ENCODE peak calls at places on chromosomes 12 and 14, in four cellular contexts. One of them, this sample, is unnamed.

GRCh38 chr12:80551897-80552296 is 107.9 kb downstream of the PTPRQ start:
- DNase-seq in hepatocyte: peak
- DNase-seq in transverse colon: no peak
- DNase-seq in IMR-90: peak
- DNase-seq in this sample: peak

GRCh38 chr14:100076133-100076532 is 10.9 kb downstream of the EVL start:
- DNase-seq in hepatocyte: no peak
- DNase-seq in transverse colon: no peak
- DNase-seq in IMR-90: peak
- DNase-seq in this sample: no peak

GRCh38 chr12:88639361-88639760 is 59.1 kb upstream of the KITLG start:
- DNase-seq in hepatocyte: peak
- DNase-seq in transverse colon: no peak
- DNase-seq in IMR-90: peak
- DNase-seq in this sample: no peak

GRCh38 chr12:93851245-93851665 is 174.1 kb downstream of the CRADD start:
- DNase-seq in hepatocyte: no peak
- DNase-seq in transverse colon: peak
- DNase-seq in IMR-90: no peak
- DNase-seq in this sample: no peak

GRCh38 chr14:30243805-30244204 is 315.2 kb upstream of the G2E3 start:
- DNase-seq in hepatocyte: no peak
- DNase-seq in transverse colon: no peak
- DNase-seq in IMR-90: peak
- DNase-seq in this sample: peak

GRCh38 chr12:101696477-101697196 is 803 bp upstream of the CHPT1 start:
- DNase-seq in hepatocyte: peak
- DNase-seq in transverse colon: peak
- DNase-seq in IMR-90: no peak
- DNase-seq in this sample: no peak

GRCh38 chr12:74747305-74747704 is 209.7 kb downstream of the ATXN7L3B start:
- DNase-seq in hepatocyte: peak
- DNase-seq in transverse colon: no peak
- DNase-seq in IMR-90: peak
- DNase-seq in this sample: no peak

GRCh38 chr12:43655586-43655985 is 103.0 kb downstream of the PUS7L start:
- DNase-seq in hepatocyte: no peak
- DNase-seq in transverse colon: no peak
- DNase-seq in IMR-90: peak
- DNase-seq in this sample: no peak

GRCh38 chr14:55701638-55702037 is 121.6 kb downstream of the KTN1 start:
- DNase-seq in hepatocyte: no peak
- DNase-seq in transverse colon: no peak
- DNase-seq in IMR-90: peak
- DNase-seq in this sample: no peak

GRCh38 chr12:118850244-118850825 is 131.0 kb upstream of the SRRM4 start:
- DNase-seq in hepatocyte: peak
- DNase-seq in transverse colon: peak
- DNase-seq in IMR-90: no peak
- DNase-seq in this sample: no peak

GRCh38 chr12:27344760-27345159 is 12.1 kb downstream of the BMAL2 start:
- DNase-seq in hepatocyte: no peak
- DNase-seq in transverse colon: no peak
- DNase-seq in IMR-90: peak
- DNase-seq in this sample: no peak

GRCh38 chr14:21498540-21499526 is 12.3 kb downstream of the METTL3 start:
- DNase-seq in hepatocyte: peak
- DNase-seq in transverse colon: no peak
- DNase-seq in IMR-90: peak
- DNase-seq in this sample: no peak

GRCh38 chr12:56042430-56043203 is 899 bp downstream of the RPS26 start:
- DNase-seq in hepatocyte: no peak
- DNase-seq in transverse colon: peak
- DNase-seq in IMR-90: no peak
- DNase-seq in this sample: no peak

GRCh38 chr14:35189422-35189821 is 67.1 kb downstream of the PRORP start:
- DNase-seq in hepatocyte: no peak
- DNase-seq in transverse colon: no peak
- DNase-seq in IMR-90: no peak
- DNase-seq in this sample: no peak

GRCh38 chr14:88882236-88882635 is 57.8 kb downstream of the TTC8 start:
- DNase-seq in hepatocyte: no peak
- DNase-seq in transverse colon: no peak
- DNase-seq in IMR-90: peak
- DNase-seq in this sample: no peak

GRCh38 chr14:64812412-64812811 is 67.3 kb downstream of the SPTB start:
- DNase-seq in hepatocyte: peak
- DNase-seq in transverse colon: peak
- DNase-seq in IMR-90: no peak
- DNase-seq in this sample: no peak

GRCh38 chr12:22037952-22038351 is 8.1 kb upstream of the CMAS start:
- DNase-seq in hepatocyte: no peak
- DNase-seq in transverse colon: no peak
- DNase-seq in IMR-90: no peak
- DNase-seq in this sample: no peak

GRCh38 chr14:64387232-64387737 is 868 bp upstream of the MTHFD1 start:
- DNase-seq in hepatocyte: peak
- DNase-seq in transverse colon: no peak
- DNase-seq in IMR-90: peak
- DNase-seq in this sample: no peak

GRCh38 chr14:20278414-20278813 is 27.3 kb downstream of the TTC5 start:
- DNase-seq in hepatocyte: peak
- DNase-seq in transverse colon: no peak
- DNase-seq in IMR-90: peak
- DNase-seq in this sample: no peak

GRCh38 chr12:6038160-6038559 is 86.3 kb downstream of the VWF start:
- DNase-seq in hepatocyte: peak
- DNase-seq in transverse colon: peak
- DNase-seq in IMR-90: peak
- DNase-seq in this sample: no peak

GRCh38 chr12:104604070-104604994 is 147.6 kb downstream of the CHST11 start:
- DNase-seq in hepatocyte: peak
- DNase-seq in transverse colon: peak
- DNase-seq in IMR-90: peak
- DNase-seq in this sample: peak

GRCh38 chr14:94995551-94995950 is 161.8 kb downstream of the DICER1 start:
- DNase-seq in hepatocyte: no peak
- DNase-seq in transverse colon: no peak
- DNase-seq in IMR-90: no peak
- DNase-seq in this sample: no peak

GRCh38 chr14:58298880-58299664 is 717 bp downstream of the ARID4A start:
- DNase-seq in hepatocyte: peak
- DNase-seq in transverse colon: peak
- DNase-seq in IMR-90: no peak
- DNase-seq in this sample: no peak

GRCh38 chr12:2016862-2017723 is 12.8 kb upstream of the DCP1B start:
- DNase-seq in hepatocyte: no peak
- DNase-seq in transverse colon: no peak
- DNase-seq in IMR-90: no peak
- DNase-seq in this sample: no peak

GRCh38 chr12:55849616-55850015 is 6.9 kb upstream of the MMP19 start:
- DNase-seq in hepatocyte: no peak
- DNase-seq in transverse colon: no peak
- DNase-seq in IMR-90: no peak
- DNase-seq in this sample: no peak

GRCh38 chr14:23125006-23125405 is 6.0 kb upstream of the CEBPE start:
- DNase-seq in hepatocyte: no peak
- DNase-seq in transverse colon: no peak
- DNase-seq in IMR-90: no peak
- DNase-seq in this sample: no peak

GRCh38 chr12:112165624-112166023 is 40.3 kb downstream of the TRAFD1 start:
- DNase-seq in hepatocyte: no peak
- DNase-seq in transverse colon: no peak
- DNase-seq in IMR-90: no peak
- DNase-seq in this sample: no peak

GRCh38 chr12:18595406-18595805 is 142.4 kb downstream of the PLCZ1 start:
- DNase-seq in hepatocyte: no peak
- DNase-seq in transverse colon: no peak
- DNase-seq in IMR-90: no peak
- DNase-seq in this sample: no peak

GRCh38 chr12:85182699-85183098 is 97.3 kb upstream of the ALX1 start:
- DNase-seq in hepatocyte: peak
- DNase-seq in transverse colon: no peak
- DNase-seq in IMR-90: no peak
- DNase-seq in this sample: no peak

GRCh38 chr12:128111333-128111732 is 155.6 kb upstream of the TMEM132C start:
- DNase-seq in hepatocyte: no peak
- DNase-seq in transverse colon: no peak
- DNase-seq in IMR-90: no peak
- DNase-seq in this sample: no peak

GRCh38 chr14:103739793-103740501 is 24.3 kb downstream of the ZFYVE21 start:
- DNase-seq in hepatocyte: no peak
- DNase-seq in transverse colon: no peak
- DNase-seq in IMR-90: no peak
- DNase-seq in this sample: no peak

GRCh38 chr12:100382327-100382726 is 25.5 kb downstream of the SLC17A8 start:
- DNase-seq in hepatocyte: no peak
- DNase-seq in transverse colon: no peak
- DNase-seq in IMR-90: no peak
- DNase-seq in this sample: no peak

GRCh38 chr14:102525213-102526143 is 15.9 kb upstream of the ANKRD9 start:
- DNase-seq in hepatocyte: peak
- DNase-seq in transverse colon: peak
- DNase-seq in IMR-90: peak
- DNase-seq in this sample: no peak

GRCh38 chr12:131380961-131381705 is 329.8 kb upstream of the SFSWAP start:
- DNase-seq in hepatocyte: no peak
- DNase-seq in transverse colon: no peak
- DNase-seq in IMR-90: no peak
- DNase-seq in this sample: no peak

GRCh38 chr12:131378861-131379665 is 331.8 kb upstream of the SFSWAP start:
- DNase-seq in hepatocyte: no peak
- DNase-seq in transverse colon: no peak
- DNase-seq in IMR-90: no peak
- DNase-seq in this sample: no peak

GRCh38 chr12:131378176-131378842 is 332.6 kb upstream of the SFSWAP start:
- DNase-seq in hepatocyte: no peak
- DNase-seq in transverse colon: no peak
- DNase-seq in IMR-90: no peak
- DNase-seq in this sample: no peak

GRCh38 chr12:131380220-131380957 is 330.5 kb upstream of the SFSWAP start:
- DNase-seq in hepatocyte: no peak
- DNase-seq in transverse colon: no peak
- DNase-seq in IMR-90: no peak
- DNase-seq in this sample: no peak

DNA sequence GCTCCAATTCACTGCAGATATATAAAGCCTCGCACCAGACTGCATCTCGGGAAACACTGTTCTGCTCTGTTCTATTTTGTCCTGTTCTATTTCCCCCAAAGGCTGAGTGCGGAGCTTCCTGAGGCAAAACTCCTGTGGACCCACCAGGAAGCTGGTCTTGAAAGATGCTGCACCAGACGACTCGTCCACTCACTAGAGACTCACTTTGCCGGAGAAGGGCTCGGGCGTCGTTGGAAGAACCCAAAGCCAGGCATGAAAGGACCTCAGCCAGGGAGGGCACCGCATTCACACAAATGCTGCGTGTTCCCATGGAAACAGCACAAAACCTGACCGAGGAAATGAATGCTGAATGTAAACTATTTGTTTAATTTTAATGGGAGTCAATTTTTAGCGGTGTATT is 331.1 kb upstream of the SFSWAP start:
- DNase-seq in hepatocyte: no peak
- DNase-seq in transverse colon: no peak
- DNase-seq in IMR-90: no peak
- DNase-seq in this sample: no peak
- H3K27ac ChIP-seq in hepatocyte: no peak
- H3K27ac ChIP-seq in transverse colon: no peak
- H3K27ac ChIP-seq in IMR-90: no peak
- H3K27ac ChIP-seq in this sample: no peak

GRCh38 chr12:54377797-54378515 is 6.6 kb downstream of the ZNF385A start:
- DNase-seq in hepatocyte: no peak
- DNase-seq in transverse colon: no peak
- DNase-seq in IMR-90: no peak
- DNase-seq in this sample: no peak
- H3K27ac ChIP-seq in hepatocyte: no peak
- H3K27ac ChIP-seq in transverse colon: peak
- H3K27ac ChIP-seq in IMR-90: no peak
- H3K27ac ChIP-seq in this sample: no peak

GRCh38 chr14:76918751-76919421 is 92.7 kb downstream of the LRRC74A start:
- DNase-seq in hepatocyte: peak
- DNase-seq in transverse colon: peak
- DNase-seq in IMR-90: peak
- DNase-seq in this sample: peak

GRCh38 chr14:76919431-76919810 is 93.2 kb downstream of the LRRC74A start:
- DNase-seq in hepatocyte: no peak
- DNase-seq in transverse colon: no peak
- DNase-seq in IMR-90: no peak
- DNase-seq in this sample: no peak

GRCh38 chr14:76918176-76918750 is 92.1 kb downstream of the LRRC74A start:
- DNase-seq in hepatocyte: peak
- DNase-seq in transverse colon: peak
- DNase-seq in IMR-90: peak
- DNase-seq in this sample: peak

GRCh38 chr14:76917759-76918175 is 91.6 kb downstream of the LRRC74A start:
- DNase-seq in hepatocyte: no peak
- DNase-seq in transverse colon: no peak
- DNase-seq in IMR-90: no peak
- DNase-seq in this sample: no peak

GRCh38 chr14:76917158-76917596 is 91.0 kb downstream of the LRRC74A start:
- DNase-seq in hepatocyte: peak
- DNase-seq in transverse colon: peak
- DNase-seq in IMR-90: peak
- DNase-seq in this sample: no peak
- H3K27ac ChIP-seq in hepatocyte: peak
- H3K27ac ChIP-seq in transverse colon: peak
- H3K27ac ChIP-seq in IMR-90: peak
- H3K27ac ChIP-seq in this sample: peak

GRCh38 chr14:67446371-67447032 is 34.5 kb upstream of the PLEK2 start:
- DNase-seq in hepatocyte: peak
- DNase-seq in transverse colon: no peak
- DNase-seq in IMR-90: no peak
- DNase-seq in this sample: no peak

GRCh38 chr14:67447033-67447381 is 35.0 kb upstream of the PLEK2 start:
- DNase-seq in hepatocyte: no peak
- DNase-seq in transverse colon: no peak
- DNase-seq in IMR-90: no peak
- DNase-seq in this sample: no peak

GRCh38 chr14:67444395-67444794 is 32.4 kb upstream of the PLEK2 start:
- DNase-seq in hepatocyte: no peak
- DNase-seq in transverse colon: no peak
- DNase-seq in IMR-90: no peak
- DNase-seq in this sample: no peak

GRCh38 chr14:67453575-67454300 is 34.8 kb downstream of the TMEM229B start:
- DNase-seq in hepatocyte: no peak
- DNase-seq in transverse colon: no peak
- DNase-seq in IMR-90: no peak
- DNase-seq in this sample: no peak

DNA sequence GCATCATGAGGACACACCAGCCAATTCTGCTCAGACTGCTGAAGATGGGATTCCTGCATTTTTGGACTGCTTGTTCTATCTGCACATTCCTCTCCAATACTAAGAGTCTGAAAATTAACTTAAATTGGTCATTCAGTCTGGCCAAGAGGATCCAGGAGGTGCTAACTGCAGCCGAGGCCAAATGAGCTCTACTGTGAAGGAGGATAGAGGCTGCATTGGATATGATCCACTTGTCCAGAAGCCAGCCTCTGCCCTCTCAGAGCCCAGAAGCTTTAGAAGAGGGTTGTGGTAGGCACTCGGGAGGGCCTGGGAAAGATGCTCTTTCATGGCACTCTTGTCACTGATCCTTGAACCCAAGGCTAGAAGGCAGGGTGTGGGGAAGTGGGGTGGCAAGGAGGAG is 37.1 kb upstream of the PLEK2 start:
- DNase-seq in hepatocyte: no peak
- DNase-seq in transverse colon: no peak
- DNase-seq in IMR-90: no peak
- DNase-seq in this sample: no peak
- H3K27ac ChIP-seq in hepatocyte: no peak
- H3K27ac ChIP-seq in transverse colon: no peak
- H3K27ac ChIP-seq in IMR-90: no peak
- H3K27ac ChIP-seq in this sample: no peak